ENCODE peak calls at places on chromosome 15, in ten cellular contexts. One of them, this sample, is unnamed.

GRCh38 chr15:67794832-67795574 is 30.3 kb upstream of the SKOR1 start:
- DNase-seq in HL-60: no peak
- DNase-seq in Calu3: no peak
- DNase-seq in fibroblast of the aortic adventitia: no peak
- DNase-seq in HFFc6: no peak
- DNase-seq in GM23338: no peak
- DNase-seq in foreskin keratinocyte: no peak
- DNase-seq in mucosa of descending colon: no peak
- DNase-seq in GM10248: no peak
- DNase-seq in cardiac fibroblast: no peak
- DNase-seq in this sample: no peak

GRCh38 chr15:101378356-101378755 is 83.3 kb upstream of the SNRPA1 start:
- DNase-seq in HL-60: no peak
- DNase-seq in Calu3: no peak
- DNase-seq in fibroblast of the aortic adventitia: no peak
- DNase-seq in HFFc6: no peak
- DNase-seq in GM23338: no peak
- DNase-seq in foreskin keratinocyte: no peak
- DNase-seq in mucosa of descending colon: no peak
- DNase-seq in GM10248: no peak
- DNase-seq in cardiac fibroblast: no peak
- DNase-seq in this sample: no peak

GRCh38 chr15:28043625-28044520 is 55.2 kb downstream of the OCA2 start:
- DNase-seq in HL-60: no peak
- DNase-seq in Calu3: no peak
- DNase-seq in fibroblast of the aortic adventitia: no peak
- DNase-seq in HFFc6: no peak
- DNase-seq in GM23338: no peak
- DNase-seq in foreskin keratinocyte: no peak
- DNase-seq in mucosa of descending colon: no peak
- DNase-seq in GM10248: no peak
- DNase-seq in cardiac fibroblast: no peak
- DNase-seq in this sample: no peak

GRCh38 chr15:69673236-69673881 is 220.7 kb downstream of the RPLP1 start:
- DNase-seq in HL-60: no peak
- DNase-seq in Calu3: no peak
- DNase-seq in fibroblast of the aortic adventitia: no peak
- DNase-seq in HFFc6: no peak
- DNase-seq in GM23338: no peak
- DNase-seq in foreskin keratinocyte: no peak
- DNase-seq in mucosa of descending colon: no peak
- DNase-seq in GM10248: no peak
- DNase-seq in cardiac fibroblast: no peak
- DNase-seq in this sample: no peak

GRCh38 chr15:90838066-90838465 is 30.3 kb upstream of the FURIN start:
- DNase-seq in HL-60: no peak
- DNase-seq in Calu3: no peak
- DNase-seq in fibroblast of the aortic adventitia: no peak
- DNase-seq in HFFc6: no peak
- DNase-seq in GM23338: no peak
- DNase-seq in foreskin keratinocyte: no peak
- DNase-seq in mucosa of descending colon: peak
- DNase-seq in GM10248: no peak
- DNase-seq in cardiac fibroblast: no peak
- DNase-seq in this sample: peak

GRCh38 chr15:62841269-62841628 is 201.3 kb upstream of the TPM1 start:
- DNase-seq in HL-60: no peak
- DNase-seq in Calu3: no peak
- DNase-seq in fibroblast of the aortic adventitia: no peak
- DNase-seq in HFFc6: peak
- DNase-seq in GM23338: no peak
- DNase-seq in foreskin keratinocyte: no peak
- DNase-seq in mucosa of descending colon: no peak
- DNase-seq in GM10248: no peak
- DNase-seq in cardiac fibroblast: no peak
- DNase-seq in this sample: no peak

GRCh38 chr15:27679621-27680521 is 419.2 kb downstream of the OCA2 start:
- DNase-seq in HL-60: no peak
- DNase-seq in Calu3: no peak
- DNase-seq in fibroblast of the aortic adventitia: no peak
- DNase-seq in HFFc6: no peak
- DNase-seq in GM23338: peak
- DNase-seq in foreskin keratinocyte: no peak
- DNase-seq in mucosa of descending colon: no peak
- DNase-seq in GM10248: no peak
- DNase-seq in cardiac fibroblast: no peak
- DNase-seq in this sample: no peak

GRCh38 chr15:100215843-100216169 is 126.0 kb downstream of the ADAMTS17 start:
- DNase-seq in HL-60: no peak
- DNase-seq in Calu3: no peak
- DNase-seq in fibroblast of the aortic adventitia: no peak
- DNase-seq in HFFc6: no peak
- DNase-seq in GM23338: no peak
- DNase-seq in foreskin keratinocyte: no peak
- DNase-seq in mucosa of descending colon: no peak
- DNase-seq in GM10248: no peak
- DNase-seq in cardiac fibroblast: no peak
- DNase-seq in this sample: no peak

GRCh38 chr15:31131853-31132375 is 30.4 kb upstream of the TRPM1 start:
- DNase-seq in HL-60: no peak
- DNase-seq in Calu3: no peak
- DNase-seq in fibroblast of the aortic adventitia: no peak
- DNase-seq in HFFc6: no peak
- DNase-seq in GM23338: no peak
- DNase-seq in foreskin keratinocyte: no peak
- DNase-seq in mucosa of descending colon: no peak
- DNase-seq in GM10248: no peak
- DNase-seq in cardiac fibroblast: no peak
- DNase-seq in this sample: peak

GRCh38 chr15:31136612-31137328 is 35.2 kb upstream of the TRPM1 start:
- DNase-seq in HL-60: no peak
- DNase-seq in Calu3: no peak
- DNase-seq in fibroblast of the aortic adventitia: no peak
- DNase-seq in HFFc6: no peak
- DNase-seq in GM23338: no peak
- DNase-seq in foreskin keratinocyte: no peak
- DNase-seq in mucosa of descending colon: no peak
- DNase-seq in GM10248: no peak
- DNase-seq in cardiac fibroblast: no peak
- DNase-seq in this sample: no peak

GRCh38 chr15:31135523-31135922 is 34.0 kb upstream of the TRPM1 start:
- DNase-seq in HL-60: peak
- DNase-seq in Calu3: no peak
- DNase-seq in fibroblast of the aortic adventitia: no peak
- DNase-seq in HFFc6: no peak
- DNase-seq in GM23338: no peak
- DNase-seq in foreskin keratinocyte: no peak
- DNase-seq in mucosa of descending colon: no peak
- DNase-seq in GM10248: no peak
- DNase-seq in cardiac fibroblast: no peak
- DNase-seq in this sample: no peak

GRCh38 chr15:31133890-31134289 is 32.4 kb upstream of the TRPM1 start:
- DNase-seq in HL-60: no peak
- DNase-seq in Calu3: no peak
- DNase-seq in fibroblast of the aortic adventitia: no peak
- DNase-seq in HFFc6: no peak
- DNase-seq in GM23338: no peak
- DNase-seq in foreskin keratinocyte: no peak
- DNase-seq in mucosa of descending colon: no peak
- DNase-seq in GM10248: no peak
- DNase-seq in cardiac fibroblast: no peak
- DNase-seq in this sample: no peak

GRCh38 chr15:31136016-31136415 is 34.5 kb upstream of the TRPM1 start:
- DNase-seq in HL-60: no peak
- DNase-seq in Calu3: no peak
- DNase-seq in fibroblast of the aortic adventitia: no peak
- DNase-seq in HFFc6: no peak
- DNase-seq in GM23338: peak
- DNase-seq in foreskin keratinocyte: no peak
- DNase-seq in mucosa of descending colon: no peak
- DNase-seq in GM10248: no peak
- DNase-seq in cardiac fibroblast: no peak
- DNase-seq in this sample: no peak
- TF ChIP-seq CTCF in HL-60: no peak
- TF ChIP-seq CTCF in Calu3: no peak
- TF ChIP-seq CTCF in fibroblast of the aortic adventitia: no peak
- TF ChIP-seq CTCF in HFFc6: peak
- TF ChIP-seq CTCF in GM23338: peak
- TF ChIP-seq CTCF in foreskin keratinocyte: peak
- TF ChIP-seq CTCF in mucosa of descending colon: no peak
- TF ChIP-seq CTCF in GM10248: no peak
- TF ChIP-seq CTCF in cardiac fibroblast: no peak
- TF ChIP-seq CTCF in this sample: no peak

GRCh38 chr15:65395567-65396185 is 17.9 kb upstream of the IGDCC3 start:
- DNase-seq in HL-60: no peak
- DNase-seq in Calu3: no peak
- DNase-seq in fibroblast of the aortic adventitia: no peak
- DNase-seq in HFFc6: no peak
- DNase-seq in GM23338: peak
- DNase-seq in foreskin keratinocyte: no peak
- DNase-seq in mucosa of descending colon: no peak
- DNase-seq in GM10248: no peak
- DNase-seq in cardiac fibroblast: no peak
- DNase-seq in this sample: no peak
- TF ChIP-seq CTCF in HL-60: no peak
- TF ChIP-seq CTCF in Calu3: no peak
- TF ChIP-seq CTCF in fibroblast of the aortic adventitia: no peak
- TF ChIP-seq CTCF in HFFc6: no peak
- TF ChIP-seq CTCF in GM23338: no peak
- TF ChIP-seq CTCF in foreskin keratinocyte: no peak
- TF ChIP-seq CTCF in mucosa of descending colon: no peak
- TF ChIP-seq CTCF in GM10248: no peak
- TF ChIP-seq CTCF in cardiac fibroblast: no peak
- TF ChIP-seq CTCF in this sample: no peak

GRCh38 chr15:39873978-39874377 is 46.1 kb downstream of the GPR176 start:
- DNase-seq in HL-60: no peak
- DNase-seq in Calu3: no peak
- DNase-seq in fibroblast of the aortic adventitia: no peak
- DNase-seq in HFFc6: no peak
- DNase-seq in GM23338: no peak
- DNase-seq in foreskin keratinocyte: no peak
- DNase-seq in mucosa of descending colon: no peak
- DNase-seq in GM10248: no peak
- DNase-seq in cardiac fibroblast: no peak
- DNase-seq in this sample: no peak

GRCh38 chr15:39869251-39869650 is 50.8 kb downstream of the GPR176 start:
- DNase-seq in HL-60: no peak
- DNase-seq in Calu3: no peak
- DNase-seq in fibroblast of the aortic adventitia: no peak
- DNase-seq in HFFc6: no peak
- DNase-seq in GM23338: no peak
- DNase-seq in foreskin keratinocyte: no peak
- DNase-seq in mucosa of descending colon: no peak
- DNase-seq in GM10248: no peak
- DNase-seq in cardiac fibroblast: no peak
- DNase-seq in this sample: no peak

GRCh38 chr15:39869858-39870515 is 50.1 kb downstream of the GPR176 start:
- DNase-seq in HL-60: no peak
- DNase-seq in Calu3: no peak
- DNase-seq in fibroblast of the aortic adventitia: peak
- DNase-seq in HFFc6: no peak
- DNase-seq in GM23338: no peak
- DNase-seq in foreskin keratinocyte: no peak
- DNase-seq in mucosa of descending colon: no peak
- DNase-seq in GM10248: no peak
- DNase-seq in cardiac fibroblast: peak
- DNase-seq in this sample: no peak

GRCh38 chr15:39878401-39878775 is 41.7 kb downstream of the GPR176 start:
- DNase-seq in HL-60: no peak
- DNase-seq in Calu3: no peak
- DNase-seq in fibroblast of the aortic adventitia: peak
- DNase-seq in HFFc6: no peak
- DNase-seq in GM23338: no peak
- DNase-seq in foreskin keratinocyte: no peak
- DNase-seq in mucosa of descending colon: no peak
- DNase-seq in GM10248: no peak
- DNase-seq in cardiac fibroblast: peak
- DNase-seq in this sample: no peak

DNA sequence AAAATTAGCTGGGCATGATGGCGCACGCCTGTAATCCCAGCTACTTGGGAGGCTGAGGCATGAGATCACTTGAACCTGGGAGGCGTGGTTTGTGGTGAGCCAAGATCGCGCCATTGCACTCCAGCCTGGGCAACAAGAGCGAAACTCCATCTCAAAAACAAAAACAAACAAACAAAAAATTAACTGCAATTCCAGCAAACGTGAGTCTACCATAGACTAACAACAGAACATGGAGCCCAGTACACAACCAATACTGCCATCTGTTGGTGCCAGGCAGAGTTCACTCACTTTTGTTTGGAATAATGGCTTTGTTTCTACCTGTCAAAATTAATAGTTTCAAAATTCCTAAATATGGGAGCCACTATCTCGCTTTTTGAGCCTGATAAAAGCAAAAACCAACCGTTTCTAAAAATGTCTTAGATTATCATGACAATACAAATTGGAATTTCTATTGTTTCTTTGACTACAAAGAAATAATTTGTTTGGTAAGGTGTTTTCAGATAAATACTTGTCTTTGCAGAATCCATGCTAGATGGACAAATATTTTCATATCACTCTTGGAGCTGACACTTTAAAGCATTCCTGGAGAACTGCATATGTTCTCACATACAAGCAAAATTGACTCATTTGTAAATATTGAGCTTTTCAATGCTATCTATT is 45.0 kb downstream of the GPR176 start:
- DNase-seq in HL-60: no peak
- DNase-seq in Calu3: peak
- DNase-seq in fibroblast of the aortic adventitia: peak
- DNase-seq in HFFc6: peak
- DNase-seq in GM23338: peak
- DNase-seq in foreskin keratinocyte: no peak
- DNase-seq in mucosa of descending colon: peak
- DNase-seq in GM10248: peak
- DNase-seq in cardiac fibroblast: peak
- DNase-seq in this sample: peak
- TF ChIP-seq CTCF in HL-60: peak
- TF ChIP-seq CTCF in Calu3: no peak
- TF ChIP-seq CTCF in fibroblast of the aortic adventitia: peak
- TF ChIP-seq CTCF in HFFc6: peak
- TF ChIP-seq CTCF in GM23338: peak
- TF ChIP-seq CTCF in foreskin keratinocyte: peak
- TF ChIP-seq CTCF in mucosa of descending colon: peak
- TF ChIP-seq CTCF in GM10248: peak
- TF ChIP-seq CTCF in cardiac fibroblast: peak
- TF ChIP-seq CTCF in this sample: peak

DNA sequence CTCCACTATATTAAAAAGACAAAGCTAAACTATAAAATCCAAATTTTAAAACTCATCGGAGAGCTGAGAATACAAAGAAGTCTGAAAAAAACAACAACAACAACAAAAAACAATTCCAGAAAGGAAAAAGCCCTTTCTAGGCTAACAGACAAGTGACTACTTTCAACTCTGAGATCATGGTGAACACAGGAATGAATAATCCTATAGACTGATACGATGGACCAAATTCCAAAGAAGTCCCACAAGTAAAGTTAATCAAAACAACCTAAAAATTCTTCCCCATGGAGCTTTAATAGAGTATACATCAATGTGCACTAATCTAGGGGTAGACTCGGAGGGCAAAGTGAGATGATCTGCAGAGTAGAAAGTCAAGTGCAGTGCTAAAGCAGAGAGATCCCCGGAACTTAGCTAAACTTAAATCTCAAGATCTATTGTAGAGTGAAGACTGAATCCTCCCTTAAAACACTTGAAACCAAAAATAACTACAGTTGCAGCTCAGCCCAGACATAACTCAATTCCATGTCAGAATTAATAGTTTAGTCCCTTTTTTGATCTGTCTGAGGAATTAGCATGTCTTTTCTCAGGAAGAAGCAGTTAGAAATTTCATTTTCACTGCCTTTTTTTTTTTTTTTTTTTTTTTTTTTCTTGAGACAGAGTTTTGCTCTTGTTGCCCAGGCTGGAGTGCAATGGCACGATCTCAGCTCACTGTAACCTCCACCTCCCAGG is 43.5 kb downstream of the MYO9A start:
- DNase-seq in HL-60: no peak
- DNase-seq in Calu3: no peak
- DNase-seq in fibroblast of the aortic adventitia: no peak
- DNase-seq in HFFc6: no peak
- DNase-seq in GM23338: no peak
- DNase-seq in foreskin keratinocyte: no peak
- DNase-seq in mucosa of descending colon: no peak
- DNase-seq in GM10248: no peak
- DNase-seq in cardiac fibroblast: no peak
- DNase-seq in this sample: no peak
- TF ChIP-seq CTCF in HL-60: no peak
- TF ChIP-seq CTCF in Calu3: no peak
- TF ChIP-seq CTCF in fibroblast of the aortic adventitia: no peak
- TF ChIP-seq CTCF in HFFc6: no peak
- TF ChIP-seq CTCF in GM23338: no peak
- TF ChIP-seq CTCF in foreskin keratinocyte: no peak
- TF ChIP-seq CTCF in mucosa of descending colon: no peak
- TF ChIP-seq CTCF in GM10248: no peak
- TF ChIP-seq CTCF in cardiac fibroblast: no peak
- TF ChIP-seq CTCF in this sample: no peak